ENCODE peak calls at places on chromosomes 2 and 18, in five cellular contexts. Q is body of pancreas, S is A549, Y is H54, I is tibial nerve. J is an unnamed sample.

GRCh38 chr18:63040788-63041410 is 278.7 kb downstream of the BCL2 start:
- DNase-seq in S (no peak), Q (no peak), I (no peak), Y (no peak), J (no peak)

GRCh38 chr18:30748541-30748940 is 294.0 kb downstream of the DSC3 start:
- DNase-seq in S (no peak), Y (no peak), I (no peak), Q (no peak), J (no peak)

GRCh38 chr2:239268549-239268948 is 132.3 kb downstream of the HDAC4 start:
- DNase-seq in I (no peak), Y (no peak), S (no peak), Q (no peak), J (no peak)

GRCh38 chr2:235747001-235747867 is 253.4 kb downstream of the AGAP1 start:
- DNase-seq in S (no peak), Y (no peak), I (no peak), Q (no peak), J (no peak)

GRCh38 chr2:212441821-212442220 is 96.8 kb downstream of the ERBB4 start:
- DNase-seq in S (no peak), Y (no peak), I (no peak), Q (no peak), J (no peak)

GRCh38 chr2:239268082-239268481 is 132.7 kb downstream of the HDAC4 start:
- DNase-seq in I (no peak), S (no peak), Q (peak), Y (no peak), J (no peak)

GRCh38 chr2:186610785-186611184 is 20.9 kb downstream of the ITGAV start:
- DNase-seq in I (no peak), Q (no peak), Y (no peak), S (no peak), J (no peak)

GRCh38 chr18:35182151-35182550 is 58.7 kb upstream of the ZNF397 start:
- DNase-seq in S (no peak), Y (no peak), Q (no peak), I (no peak), J (no peak)

GRCh38 chr18:30280861-30281470 is 761.6 kb downstream of the DSC3 start:
- DNase-seq in S (no peak), I (peak), Q (peak), Y (no peak), J (no peak)

DNA sequence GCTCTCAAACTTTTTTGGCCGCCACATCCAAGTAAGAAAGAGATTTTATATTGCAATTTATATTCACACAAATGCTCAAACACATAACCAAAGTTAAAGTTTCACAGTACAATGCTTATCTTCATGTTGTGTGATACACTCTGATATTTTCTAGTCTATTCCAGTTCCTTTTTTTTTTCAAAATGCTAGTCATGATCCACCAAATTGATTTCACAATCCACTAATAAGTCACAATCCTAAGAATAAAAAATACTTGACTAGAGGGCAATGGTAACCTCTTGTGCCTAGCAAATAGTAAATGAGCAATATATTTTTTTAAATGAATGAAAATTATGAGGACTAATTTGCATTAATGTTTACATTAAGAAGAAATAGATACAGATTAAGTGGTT is 5.8 kb upstream of the PTPN4 start:
- DNase-seq in S (no peak), Y (no peak), I (no peak), Q (no peak), J (no peak)
- TF ChIP-seq POLR2A in S (no peak), Y (no peak), I (no peak), Q (no peak), J (no peak)

DNA sequence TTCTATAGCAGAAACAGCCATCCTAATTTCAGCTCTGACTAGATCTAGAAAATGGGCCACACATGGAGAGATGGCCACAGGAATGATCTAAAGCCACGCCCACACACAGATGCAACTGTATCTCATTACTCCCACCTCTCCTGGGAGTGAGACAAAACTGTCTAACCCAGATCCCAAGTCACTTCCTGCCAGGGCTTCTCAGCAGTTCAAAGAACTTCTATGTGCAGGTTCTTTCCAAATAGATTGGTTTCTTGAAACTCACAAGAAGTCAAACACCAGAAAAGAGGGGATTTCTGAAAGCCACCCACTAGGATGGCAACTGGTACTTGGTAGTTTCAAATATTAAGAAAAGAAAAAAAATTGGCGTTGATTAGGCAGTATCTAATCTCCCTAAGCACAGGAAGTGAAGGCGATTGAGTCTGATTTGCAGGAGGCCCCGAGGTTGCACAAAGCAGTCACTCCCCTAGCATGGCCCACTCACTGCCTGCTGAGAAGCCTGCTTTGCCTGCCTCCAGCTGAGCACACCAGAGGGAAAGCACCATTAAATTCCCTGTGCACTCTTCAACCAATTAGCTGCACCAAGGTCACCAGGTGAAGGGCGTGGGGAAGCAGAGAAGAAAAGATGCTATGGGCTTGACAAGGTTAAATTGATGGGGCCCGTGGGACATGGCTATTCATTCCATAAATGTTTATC is 51.1 kb downstream of the PAPOLG start:
- DNase-seq in I (no peak), Q (no peak), Y (peak), S (no peak), J (no peak)
- TF ChIP-seq POLR2A in I (no peak), Q (no peak), Y (no peak), S (no peak), J (no peak)

GRCh38 chr2:152650768-152651371 is 66.4 kb downstream of the PRPF40A start:
- DNase-seq in Y (no peak), I (no peak), S (no peak), Q (no peak), J (no peak)
- TF ChIP-seq POLR2A in Y (no peak), I (no peak), S (no peak), Q (no peak), J (no peak)

GRCh38 chr2:218244665-218245064 is 16.1 kb upstream of the GPBAR1 start:
- DNase-seq in S (no peak), Q (no peak), Y (no peak), I (no peak), J (no peak)
- TF ChIP-seq POLR2A in S (no peak), Q (no peak), Y (no peak), I (no peak), J (no peak)

GRCh38 chr18:9283789-9284188 is 50.8 kb upstream of the TWSG1 start:
- DNase-seq in Y (no peak), S (no peak), Q (no peak), I (no peak), J (no peak)

GRCh38 chr18:9290171-9290570 is 44.4 kb upstream of the TWSG1 start:
- DNase-seq in Q (no peak), S (no peak), I (no peak), Y (no peak), J (no peak)

GRCh38 chr18:9285604-9286003 is 49.0 kb upstream of the TWSG1 start:
- DNase-seq in Q (no peak), Y (no peak), I (no peak), S (no peak), J (no peak)

GRCh38 chr18:9289698-9290097 is 44.9 kb upstream of the TWSG1 start:
- DNase-seq in Q (no peak), S (no peak), Y (no peak), I (no peak), J (no peak)

GRCh38 chr18:9287037-9287436 is 47.5 kb upstream of the TWSG1 start:
- DNase-seq in Q (no peak), Y (no peak), S (no peak), I (no peak), J (no peak)
- TF ChIP-seq POLR2A in Q (no peak), Y (no peak), S (no peak), I (no peak), J (no peak)

DNA sequence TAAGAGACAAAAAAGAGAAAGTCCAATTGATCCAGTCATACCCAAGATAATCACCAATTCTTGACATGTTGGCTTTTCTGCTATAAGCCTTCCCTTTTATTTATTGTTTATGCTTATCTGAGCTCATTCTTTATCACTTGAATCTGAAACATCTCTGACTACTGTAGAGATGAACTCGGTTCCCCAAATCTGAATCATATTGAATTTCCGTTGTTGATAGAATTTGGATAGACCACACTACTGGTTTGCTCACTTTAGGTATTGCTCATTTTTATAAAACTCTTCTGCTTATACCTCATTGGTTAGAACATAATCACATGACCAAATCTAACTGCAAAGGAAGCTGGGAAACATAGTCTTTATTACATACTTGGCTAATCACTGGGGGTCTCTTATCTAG is 236.9 kb downstream of the TRIB2 start:
- DNase-seq in S (no peak), Q (no peak), Y (no peak), I (no peak), J (no peak)
- TF ChIP-seq POLR2A in S (no peak), Q (no peak), Y (no peak), I (no peak), J (no peak)

GRCh38 chr18:2411381-2411977 is 159.8 kb downstream of the METTL4 start:
- DNase-seq in Q (no peak), Y (peak), I (no peak), S (no peak), J (no peak)

GRCh38 chr18:2409906-2410305 is 161.4 kb downstream of the METTL4 start:
- DNase-seq in Q (no peak), I (no peak), S (no peak), Y (no peak), J (no peak)

GRCh38 chr18:2412261-2412660 is 159.0 kb downstream of the METTL4 start:
- DNase-seq in Q (no peak), Y (no peak), S (no peak), I (no peak), J (no peak)

GRCh38 chr18:2413352-2413751 is 158.0 kb downstream of the METTL4 start:
- DNase-seq in Q (no peak), S (no peak), I (no peak), Y (no peak), J (no peak)

DNA sequence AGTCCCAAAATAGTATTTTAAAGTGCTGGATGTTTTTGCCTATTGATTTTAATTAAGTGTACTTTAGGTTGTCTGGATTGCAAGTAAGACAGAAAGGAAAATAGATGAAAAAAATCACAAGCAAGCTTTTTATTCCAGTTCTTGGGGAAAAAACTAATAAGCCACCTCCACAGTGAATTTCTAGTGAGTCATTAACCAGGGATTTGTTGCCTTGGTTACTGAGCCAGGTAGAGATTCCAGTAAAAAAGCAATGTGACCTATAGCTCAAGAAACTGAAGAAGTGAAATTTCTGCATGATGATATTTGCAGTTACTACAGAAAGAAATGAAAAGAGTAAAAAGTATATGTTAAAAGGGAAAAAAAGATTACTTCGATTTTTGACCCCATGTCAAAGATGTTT is 160.6 kb downstream of the METTL4 start:
- DNase-seq in S (no peak), Q (no peak), Y (no peak), I (no peak), J (no peak)
- TF ChIP-seq POLR2A in S (no peak), Q (no peak), Y (no peak), I (no peak), J (no peak)

DNA sequence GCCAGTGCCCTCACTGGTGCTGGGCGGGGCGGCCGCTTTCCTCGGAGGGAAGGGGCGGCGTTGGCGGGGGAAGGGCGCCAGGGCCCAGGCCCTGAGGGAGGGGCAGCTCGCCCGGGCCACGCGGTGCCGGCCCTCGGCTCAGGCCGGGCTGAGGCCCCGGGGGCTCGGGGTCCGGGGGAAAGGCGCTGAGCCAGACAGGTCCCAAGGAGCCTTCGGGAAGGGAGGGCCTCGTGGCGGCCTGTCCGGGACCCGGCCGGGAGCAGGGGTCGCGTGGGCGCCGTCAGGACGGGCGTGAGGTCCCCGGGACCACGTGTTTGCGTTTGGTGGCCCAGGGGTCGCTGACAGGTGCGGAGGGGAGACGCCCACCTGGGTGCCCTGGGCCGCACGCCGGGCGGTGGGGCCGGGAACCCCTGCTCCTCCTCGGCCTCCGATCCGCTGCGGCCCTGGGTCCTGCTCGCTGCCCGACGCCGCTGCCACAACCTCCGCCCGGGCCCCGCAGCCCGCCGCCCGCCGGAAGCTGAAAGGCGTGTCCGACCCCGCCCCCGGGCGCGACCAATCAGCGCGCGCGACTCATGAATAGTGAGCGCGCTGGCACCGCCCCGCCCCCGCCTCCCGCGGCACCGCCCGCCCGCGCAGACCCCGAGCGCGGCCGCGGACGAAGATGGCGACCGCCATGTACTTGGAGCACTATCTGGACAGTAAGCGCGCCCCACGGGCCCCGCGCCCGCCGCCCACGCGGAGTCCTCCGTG is at the start of gene ING5:
- DNase-seq in Y (peak), S (peak), I (peak), Q (peak), J (peak)
- TF ChIP-seq POLR2A in Y (peak), S (peak), I (peak), Q (peak), J (peak)

J was measured in uterus.